ENCODE peak calls at places on chromosomes 5 and 9, in nine cellular contexts. B is K562, I is fibroblast of lung, J is HCT116, Y is MM.1S, C is mammary epithelial cell, N is keratinocyte, M is GM23248, D is hepatocyte. L is an unnamed sample.

GRCh38 chr5:142667808-142668207 is 18.1 kb downstream of the FGF1 start:
- DNase-seq in D (no peak), N (no peak), Y (no peak), J (no peak), M (no peak), B (no peak), I (no peak), C (peak), L (no peak)

GRCh38 chr5:36442352-36442751 is 140.7 kb upstream of the RANBP3L start:
- DNase-seq in B (peak), N (peak), M (no peak), J (no peak), I (peak), C (peak), D (peak), Y (no peak), L (no peak)

GRCh38 chr9:97563458-97564135 is 62.1 kb downstream of the TMOD1 start:
- DNase-seq in I (no peak), B (no peak), D (no peak), Y (no peak), J (no peak), N (no peak), M (no peak), C (no peak), L (no peak)

GRCh38 chr9:33416996-33417395 is 14.6 kb upstream of the AQP7 start:
- DNase-seq in D (no peak), J (no peak), N (no peak), I (no peak), C (no peak), M (no peak), B (no peak), Y (peak), L (no peak)

GRCh38 chr5:6631441-6631840 is 1.4 kb downstream of the NSUN2 start:
- DNase-seq in M (peak), I (no peak), C (no peak), D (no peak), J (no peak), Y (no peak), N (no peak), B (no peak), L (no peak)

GRCh38 chr5:58816181-58816731 is 233.4 kb downstream of the RAB3C start:
- DNase-seq in M (no peak), J (no peak), B (no peak), Y (no peak), I (no peak), D (no peak), N (no peak), C (no peak), L (no peak)

GRCh38 chr5:151213803-151214613 is 9.9 kb downstream of the CCDC69 start:
- DNase-seq in C (no peak), Y (peak), J (no peak), M (peak), D (peak), B (peak), I (peak), N (no peak), L (peak)

GRCh38 chr9:38677660-38678303 is 42.2 kb downstream of the FAM240B start:
- DNase-seq in M (no peak), B (no peak), I (no peak), J (no peak), Y (no peak), C (no peak), D (no peak), N (no peak), L (no peak)

GRCh38 chr9:114779352-114779845 is 26.4 kb downstream of the TNFSF15 start:
- DNase-seq in C (peak), M (peak), J (peak), I (peak), Y (no peak), N (no peak), D (peak), B (no peak), L (no peak)

GRCh38 chr5:51732304-51732703 is 349.1 kb downstream of the ISL1 start:
- DNase-seq in C (no peak), B (no peak), N (no peak), M (no peak), J (no peak), Y (no peak), I (no peak), D (no peak), L (no peak)

GRCh38 chr5:137344723-137345322 is 154.3 kb downstream of the SPOCK1 start:
- DNase-seq in N (no peak), Y (peak), D (peak), M (peak), C (peak), J (peak), B (peak), I (peak), L (peak)

GRCh38 chr5:143887302-143887638 is 75.3 kb downstream of the HMHB1 start:
- DNase-seq in J (no peak), Y (no peak), M (peak), C (peak), I (peak), D (no peak), B (no peak), N (no peak), L (peak)

GRCh38 chr9:133492061-133493021 is 13.4 kb upstream of the SLC2A6 start:
- DNase-seq in D (no peak), Y (no peak), C (peak), J (no peak), B (no peak), M (peak), I (peak), N (no peak), L (peak)

GRCh38 chr5:17219006-17219422 is 1.6 kb downstream of the BASP1 start:
- DNase-seq in N (no peak), J (no peak), B (no peak), C (peak), Y (no peak), M (peak), D (peak), I (peak), L (peak)

GRCh38 chr9:99299214-99300102 is 77.4 kb downstream of the SEC61B start:
- DNase-seq in C (peak), I (peak), B (no peak), M (peak), N (no peak), D (peak), Y (no peak), J (no peak), L (peak)

GRCh38 chr9:113933188-113933587 is 57.1 kb downstream of the ZNF618 start:
- DNase-seq in M (no peak), N (no peak), Y (no peak), C (no peak), J (no peak), B (no peak), I (no peak), D (no peak), L (no peak)

GRCh38 chr5:110899566-110900412 is 161.0 kb downstream of the SLC25A46 start:
- DNase-seq in B (no peak), Y (no peak), C (peak), I (peak), J (no peak), N (peak), M (peak), D (no peak), L (no peak)

GRCh38 chr5:181114844-181115778 is 15.9 kb downstream of the OR2V1 start:
- DNase-seq in B (no peak), J (no peak), D (peak), N (no peak), Y (no peak), M (peak), I (peak), C (peak), L (no peak)

GRCh38 chr9:72883867-72884266 is 69.0 kb downstream of the ALDH1A1 start:
- DNase-seq in M (peak), I (no peak), B (no peak), C (no peak), Y (no peak), D (no peak), J (no peak), N (no peak), L (no peak)

GRCh38 chr9:130074391-130075115 is 20.8 kb downstream of the GPR107 start:
- DNase-seq in C (no peak), D (no peak), N (no peak), B (no peak), J (no peak), I (no peak), Y (no peak), M (no peak), L (no peak)

GRCh38 chr5:75050415-75050814 is 1.9 kb downstream of the GCNT4 start:
- DNase-seq in C (no peak), M (peak), Y (no peak), I (no peak), N (no peak), D (peak), B (peak), J (no peak), L (peak)

DNA sequence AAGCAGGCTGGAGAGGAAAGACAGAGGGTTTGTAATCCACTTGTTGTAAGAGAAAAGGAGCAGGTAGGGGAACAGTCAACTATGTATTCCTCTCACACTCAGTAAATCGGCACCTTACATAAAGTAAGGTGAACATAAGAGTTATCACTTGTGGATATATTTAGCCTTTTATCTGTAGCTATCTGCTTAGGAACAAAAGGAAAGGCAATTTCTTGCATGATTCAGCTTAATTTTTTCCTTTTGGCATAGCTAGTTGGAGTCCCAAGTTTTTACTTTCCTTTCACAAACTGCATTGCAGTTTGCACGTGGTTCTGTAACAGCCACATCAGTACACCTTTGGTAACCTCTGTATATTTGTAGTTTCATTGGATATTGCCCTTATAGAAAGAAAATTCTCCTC is 250.9 kb upstream of the PIK3R1 start:
- DNase-seq in I (no peak), Y (no peak), J (no peak), B (no peak), N (no peak), C (no peak), D (no peak), M (no peak), L (no peak)
- H3K27ac ChIP-seq in I (no peak), Y (no peak), J (no peak), B (no peak), N (no peak), C (no peak), D (peak), M (no peak), L (no peak)

GRCh38 chr5:1012316-1012841 is 3.8 kb downstream of the NKD2 start:
- DNase-seq in D (no peak), B (no peak), Y (no peak), I (no peak), N (no peak), J (no peak), C (no peak), M (no peak), L (no peak)
- TF ChIP-seq EZH2 in D (no peak), B (no peak), Y (no peak), I (no peak), N (no peak), J (no peak), C (no peak), M (no peak), L (no peak)

DNA sequence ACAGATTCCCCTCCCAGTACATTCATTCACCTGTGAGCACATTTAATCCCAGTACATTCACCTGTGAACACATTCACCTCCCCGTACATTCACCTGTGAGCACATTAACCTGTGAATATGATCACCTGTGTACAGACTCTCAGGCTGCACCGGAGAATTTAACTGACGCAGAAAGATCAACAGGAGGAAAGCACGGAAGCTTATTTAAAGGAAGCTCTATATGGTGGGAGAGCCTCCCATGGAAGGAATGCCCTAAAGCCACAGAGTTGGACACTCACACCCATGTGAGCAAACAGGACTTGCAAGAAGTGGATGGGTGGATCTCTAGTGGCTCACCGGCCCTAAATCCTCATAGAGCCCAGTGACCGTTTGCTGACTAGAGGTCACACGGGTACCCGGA is 38.2 kb downstream of the TRIP13 start:
- DNase-seq in M (peak), N (no peak), D (peak), J (no peak), Y (no peak), I (no peak), C (no peak), B (no peak), L (no peak)
- H3K27ac ChIP-seq in M (no peak), N (no peak), D (peak), J (no peak), Y (no peak), I (no peak), C (no peak), B (no peak), L (no peak)

GRCh38 chr5:173238312-173239232 is 3.6 kb upstream of the NKX2-5 start:
- DNase-seq in I (no peak), J (no peak), M (no peak), N (no peak), D (no peak), C (no peak), Y (no peak), B (no peak), L (peak)
- TF ChIP-seq EZH2 in I (peak), J (no peak), M (peak), N (peak), D (peak), C (peak), Y (no peak), B (no peak), L (peak)

GRCh38 chr5:147509041-147509709 is 693 bp downstream of the DPYSL3 start:
- DNase-seq in J (no peak), M (peak), B (no peak), N (no peak), D (peak), Y (no peak), C (peak), I (peak), L (no peak)

GRCh38 chr5:147510885-147511284 is 1.0 kb upstream of the DPYSL3 start:
- DNase-seq in N (no peak), Y (no peak), I (no peak), B (no peak), D (no peak), J (no peak), M (no peak), C (no peak), L (no peak)

GRCh38 chr5:147507480-147508126 is 2.3 kb downstream of the DPYSL3 start:
- DNase-seq in B (no peak), D (no peak), Y (no peak), N (no peak), I (peak), M (peak), J (no peak), C (peak), L (no peak)

GRCh38 chr5:147508711-147509040 is 1.2 kb downstream of the DPYSL3 start:
- DNase-seq in C (peak), B (no peak), D (no peak), Y (no peak), N (no peak), J (no peak), I (no peak), M (peak), L (no peak)

DNA sequence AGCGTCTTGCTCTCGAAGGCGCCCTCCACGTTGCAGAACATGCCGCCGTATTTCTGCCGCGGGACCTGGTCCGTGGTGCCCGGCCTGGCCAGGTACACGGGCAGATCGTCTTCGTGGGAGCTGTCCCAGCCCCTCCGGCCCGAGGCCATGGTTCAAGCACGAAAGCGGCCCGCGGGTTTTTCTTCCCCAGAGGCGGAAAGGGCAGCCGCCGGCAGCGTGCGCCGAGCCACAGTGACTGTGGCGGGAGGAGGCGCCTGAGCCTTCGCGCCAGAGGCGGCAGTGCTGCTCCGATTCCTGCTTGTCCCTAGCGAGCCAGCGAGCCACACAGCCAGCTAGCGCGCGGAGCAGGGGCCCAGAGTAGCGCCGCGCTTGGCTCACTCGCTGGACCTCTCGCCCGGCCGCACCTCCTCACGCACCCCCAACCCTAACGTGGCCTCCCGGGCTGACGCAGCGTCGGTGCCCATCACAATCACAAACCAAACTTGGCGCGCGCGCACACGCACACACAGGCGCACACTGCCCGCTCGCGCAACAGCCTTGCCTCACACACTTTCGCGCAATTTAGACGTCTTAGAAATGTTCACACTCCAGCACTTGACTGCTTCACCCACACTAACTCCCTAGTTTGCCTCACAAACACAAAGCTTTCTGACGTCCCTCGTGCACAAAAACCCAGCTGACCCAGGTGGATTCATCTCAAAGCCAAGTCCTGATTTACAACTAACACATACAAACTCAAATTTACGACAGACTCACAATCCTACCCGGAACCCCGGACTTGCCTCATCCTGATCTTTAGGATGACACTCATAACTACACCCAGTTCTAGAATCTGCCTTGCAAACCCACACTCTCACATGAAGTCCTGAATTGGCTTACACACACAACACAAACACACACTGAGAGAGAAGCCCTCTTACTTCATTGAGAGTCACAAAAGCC is at the start of gene DPYSL3:
- DNase-seq in I (peak), J (peak), D (peak), M (peak), C (peak), Y (no peak), N (no peak), B (no peak), L (peak)
- H3K27ac ChIP-seq in I (peak), J (peak), D (peak), M (peak), C (no peak), Y (no peak), N (no peak), B (no peak), L (peak)